ENCODE peak calls at places on chromosomes 13 and 19, in six cellular contexts. G, O, R, V, P and A are unnamed samples.
A peak's percentile ranks its signal among the peaks of the same experiment; 100 is the strongest.

GRCh38 chr13:111227405-111227804 is 93.0 kb upstream of the TEX29 start:
- DNase-seq in G (no peak), O (no peak), R (no peak), V (no peak), P (no peak), A (no peak)

GRCh38 chr13:113397606-113398425 is 33.9 kb upstream of the GRTP1 start:
- DNase-seq in G (peak; percentile 45), O (peak; percentile 1), R (peak; percentile 9), V (no peak), P (peak; percentile 26), A (peak; percentile 25)

GRCh38 chr13:35672611-35673010 is 196.1 kb upstream of the MAB21L1 start:
- DNase-seq in G (no peak), O (no peak), R (no peak), V (no peak), P (no peak), A (no peak)

GRCh38 chr13:30388401-30389283 is 33.7 kb upstream of the UBE2L5 start:
- DNase-seq in G (no peak), O (no peak), R (no peak), V (no peak), P (no peak), A (no peak)

GRCh38 chr13:32663660-32664059 is 77.4 kb downstream of the PDS5B start:
- DNase-seq in G (no peak), O (no peak), R (no peak), V (no peak), P (no peak), A (no peak)

GRCh38 chr19:1214862-1215731 is 9.5 kb downstream of the STK11 start:
- DNase-seq in G (peak; percentile 95), O (no peak), R (no peak), V (peak; percentile 77), P (no peak), A (no peak)

GRCh38 chr19:6172074-6172863 is 36.8 kb downstream of the ACSBG2 start:
- DNase-seq in G (no peak), O (no peak), R (no peak), V (no peak), P (no peak), A (no peak)

GRCh38 chr19:9836021-9836420 is 903 bp downstream of the PIN1 start:
- DNase-seq in G (no peak), O (no peak), R (no peak), V (peak; percentile 46), P (no peak), A (no peak)

GRCh38 chr13:32205426-32206096 is 109.6 kb downstream of the ZAR1L start:
- DNase-seq in G (no peak), O (no peak), R (no peak), V (no peak), P (no peak), A (no peak)

GRCh38 chr19:47704024-47704423 is 9.2 kb upstream of the EHD2 start:
- DNase-seq in G (no peak), O (no peak), R (no peak), V (no peak), P (no peak), A (no peak)

GRCh38 chr19:4584670-4585460 is 25.4 kb upstream of the SEMA6B start:
- DNase-seq in G (no peak), O (peak; percentile 69), R (peak; percentile 60), V (no peak), P (no peak), A (no peak)

GRCh38 chr19:10102787-10103236 is 334 bp upstream of the ANGPTL6 start:
- DNase-seq in G (no peak), O (no peak), R (no peak), V (no peak), P (no peak), A (no peak)

GRCh38 chr19:555474-555808 is 11.6 kb downstream of the GZMM start:
- DNase-seq in G (no peak), O (no peak), R (no peak), V (no peak), P (no peak), A (no peak)

GRCh38 chr13:73210218-73210883 is 151.5 kb downstream of the KLF5 start:
- DNase-seq in G (no peak), O (no peak), R (no peak), V (no peak), P (no peak), A (no peak)

GRCh38 chr19:41540041-41540695 is 35.8 kb upstream of the CEACAM21 start:
- DNase-seq in G (no peak), O (no peak), R (no peak), V (no peak), P (no peak), A (no peak)

GRCh38 chr13:74191036-74191809 is 57.0 kb upstream of the KLF12 start:
- DNase-seq in G (no peak), O (no peak), R (no peak), V (no peak), P (no peak), A (no peak)

GRCh38 chr19:48918801-48919247 is 14.7 kb upstream of the DHDH start:
- DNase-seq in G (no peak), O (no peak), R (peak; percentile 81), V (peak; percentile 75), P (no peak), A (peak; percentile 83)

GRCh38 chr13:97205971-97206370 is 16.2 kb upstream of the MBNL2 start:
- DNase-seq in G (no peak), O (no peak), R (no peak), V (no peak), P (no peak), A (no peak)

GRCh38 chr13:112703449-112703848 is 13.6 kb downstream of the ATP11A start:
- DNase-seq in G (no peak), O (no peak), R (no peak), V (no peak), P (no peak), A (no peak)

GRCh38 chr19:39333507-39333906 is 2.3 kb downstream of the GMFG start:
- DNase-seq in G (no peak), O (no peak), R (no peak), V (no peak), P (no peak), A (no peak)

GRCh38 chr13:61136101-61136500 is 279.5 kb downstream of the PCDH20 start:
- DNase-seq in G (no peak), O (no peak), R (no peak), V (no peak), P (no peak), A (no peak)

GRCh38 chr19:48415395-48415794 is 21.9 kb downstream of the GRIN2D start:
- DNase-seq in G (peak; percentile 82), O (no peak), R (peak; percentile 98), V (peak; percentile 86), P (no peak), A (peak; percentile 94)

GRCh38 chr13:50693755-50694154 is 149.7 kb downstream of the DLEU7 start:
- DNase-seq in G (no peak), O (no peak), R (peak; percentile 16), V (peak; percentile 52), P (no peak), A (no peak)

GRCh38 chr13:98293570-98294142 is 116.6 kb upstream of the RNF113B start:
- DNase-seq in G (no peak), O (no peak), R (no peak), V (no peak), P (no peak), A (no peak)

GRCh38 chr13:39590466-39591036 is 12.4 kb downstream of the LHFPL6 start:
- DNase-seq in G (no peak), O (no peak), R (no peak), V (no peak), P (no peak), A (no peak)

GRCh38 chr19:8663920-8664670 is 33.7 kb downstream of the NFILZ start:
- DNase-seq in G (no peak), O (no peak), R (no peak), V (no peak), P (no peak), A (peak; percentile 52)

GRCh38 chr13:93881418-93881817 is 598.1 kb downstream of the DCT start:
- DNase-seq in G (no peak), O (no peak), R (no peak), V (no peak), P (no peak), A (no peak)

GRCh38 chr13:24041822-24042221 is 118.7 kb upstream of the SPATA13 start:
- DNase-seq in G (no peak), O (no peak), R (no peak), V (no peak), P (no peak), A (no peak)

GRCh38 chr13:73230714-73231113 is 171.9 kb downstream of the KLF5 start:
- DNase-seq in G (no peak), O (no peak), R (no peak), V (no peak), P (no peak), A (no peak)

GRCh38 chr13:112129557-112129956 is 62.6 kb downstream of the SOX1 start:
- DNase-seq in G (no peak), O (no peak), R (no peak), V (no peak), P (no peak), A (no peak)